ENCODE peak calls at places on chromosomes 6 and 20, in four cellular contexts. A is gastrocnemius medialis, Z is RWPE1, B is astrocyte of the cerebellum. T is an unnamed sample.

GRCh38 chr6:4693158-4693557 is 83.0 kb upstream of the CDYL start:
- DNase-seq in A (no peak), B (no peak), Z (no peak), T (no peak)

GRCh38 chr20:53316221-53316937 is 277.3 kb downstream of the ZNF217 start:
- DNase-seq in B (no peak), Z (no peak), A (no peak), T (no peak)

GRCh38 chr6:143746202-143747119 is 68.7 kb downstream of the PHACTR2 start:
- DNase-seq in A (no peak), Z (no peak), B (no peak), T (no peak)

GRCh38 chr6:155103816-155104366 is 108.8 kb downstream of the TIAM2 start:
- DNase-seq in Z (no peak), B (no peak), A (no peak), T (no peak)

GRCh38 chr6:62283828-62284411 is 2.1 kb downstream of the KHDRBS2 start:
- DNase-seq in A (no peak), B (no peak), Z (no peak), T (peak; percentile 4)

GRCh38 chr6:37020426-37021211 is 15.2 kb downstream of the FGD2 start:
- DNase-seq in Z (no peak), B (no peak), A (no peak), T (no peak)

GRCh38 chr6:169162968-169163903 is 90.4 kb downstream of the THBS2 start:
- DNase-seq in A (no peak), Z (peak; percentile 98), B (no peak), T (peak; percentile 44)

GRCh38 chr6:13522639-13523038 is 35.2 kb upstream of the GFOD1 start:
- DNase-seq in Z (peak; percentile 84), A (no peak), B (peak; percentile 8), T (no peak)

GRCh38 chr6:149473080-149474052 is 11.4 kb downstream of the ZC3H12D start:
- DNase-seq in A (no peak), B (no peak), Z (no peak), T (no peak)

GRCh38 chr6:83976871-83977270 is 56.7 kb upstream of the MRAP2 start:
- DNase-seq in B (no peak), A (no peak), Z (peak; percentile 6), T (no peak)

GRCh38 chr20:12670292-12670691 is 338.5 kb upstream of the SPTLC3 start:
- DNase-seq in A (no peak), Z (no peak), B (no peak), T (no peak)

GRCh38 chr6:159969921-159970320 is 1.0 kb downstream of the IGF2R start:
- DNase-seq in A (peak; percentile 67), B (no peak), Z (peak; percentile 73), T (peak; percentile 58)

GRCh38 chr20:37361336-37361735 is 15.4 kb downstream of the SRC start:
- DNase-seq in A (no peak), Z (no peak), B (no peak), T (no peak)

GRCh38 chr6:169312658-169313346 is 59.2 kb upstream of the THBS2 start:
- DNase-seq in B (no peak), A (peak; percentile 42), Z (no peak), T (no peak)

GRCh38 chr6:35496036-35496850 is 636 bp downstream of the TEAD3 start:
- DNase-seq in B (no peak), Z (peak; percentile 53), A (no peak), T (peak; percentile 47)

GRCh38 chr6:36444470-36444869 is 1.7 kb downstream of the KCTD20 start:
- DNase-seq in A (no peak), Z (peak; percentile 31), B (peak; percentile 67), T (no peak)

GRCh38 chr20:39778847-39779641 is 816.9 kb downstream of the DHX35 start:
- DNase-seq in A (no peak), B (peak; percentile 41), Z (no peak), T (no peak)

GRCh38 chr20:49570828-49571552 is 3.1 kb upstream of the PTGIS start:
- DNase-seq in A (no peak), B (no peak), Z (no peak), T (no peak)

GRCh38 chr6:18595774-18596528 is 208.8 kb downstream of the RNF144B start:
- DNase-seq in Z (peak; percentile 51), B (peak; percentile 54), A (peak; percentile 25), T (peak; percentile 55)

GRCh38 chr6:43376551-43376981 is 7.1 kb upstream of the ZNF318 start:
- DNase-seq in Z (no peak), B (no peak), A (no peak), T (no peak)

GRCh38 chr6:127201321-127201720 is 65.3 kb upstream of the RNF146 start:
- DNase-seq in B (no peak), A (no peak), Z (peak; percentile 12), T (peak; percentile 10)

GRCh38 chr20:10648651-10649050 is 25.1 kb downstream of the JAG1 start:
- DNase-seq in Z (no peak), A (no peak), B (peak; percentile 82), T (no peak)

GRCh38 chr20:63687419-63688233 is 8.8 kb upstream of the TNFRSF6B start:
- DNase-seq in B (no peak), Z (no peak), A (no peak), T (no peak)

GRCh38 chr20:22466447-22467171 is 117.8 kb downstream of the FOXA2 start:
- DNase-seq in A (no peak), Z (no peak), B (no peak), T (no peak)

GRCh38 chr6:142943746-142944125 is 1.2 kb downstream of the HIVEP2 start:
- DNase-seq in A (no peak), B (no peak), Z (no peak), T (peak; percentile 2)

GRCh38 chr6:56370127-56370540 is 122.8 kb upstream of the COL21A1 start:
- DNase-seq in Z (peak; percentile 77), A (peak; percentile 45), B (no peak), T (peak; percentile 74)

GRCh38 chr6:138308728-138309110 is 69.0 kb upstream of the SMIM28 start:
- DNase-seq in A (no peak), Z (no peak), B (no peak), T (no peak)

GRCh38 chr20:36920334-36920730 is 31.2 kb downstream of the SAMHD1 start:
- DNase-seq in B (no peak), Z (no peak), A (no peak), T (no peak)

GRCh38 chr6:111230351-111231077 is 143.2 kb downstream of the SLC16A10 start:
- DNase-seq in B (no peak), A (no peak), Z (peak; percentile 31), T (no peak)

GRCh38 chr6:105900120-105900937 is 185.8 kb upstream of the PRDM1 start:
- DNase-seq in Z (no peak), A (no peak), B (no peak), T (no peak)

GRCh38 chr6:105901583-105901982 is 184.6 kb upstream of the PRDM1 start:
- DNase-seq in A (no peak), B (no peak), Z (no peak), T (no peak)

GRCh38 chr6:105897131-105897530 is 189.0 kb upstream of the PRDM1 start:
- DNase-seq in B (no peak), A (no peak), Z (no peak), T (no peak)

GRCh38 chr6:105898286-105898685 is 187.8 kb upstream of the PRDM1 start:
- DNase-seq in B (peak; percentile 65), A (no peak), Z (no peak), T (no peak)

DNA sequence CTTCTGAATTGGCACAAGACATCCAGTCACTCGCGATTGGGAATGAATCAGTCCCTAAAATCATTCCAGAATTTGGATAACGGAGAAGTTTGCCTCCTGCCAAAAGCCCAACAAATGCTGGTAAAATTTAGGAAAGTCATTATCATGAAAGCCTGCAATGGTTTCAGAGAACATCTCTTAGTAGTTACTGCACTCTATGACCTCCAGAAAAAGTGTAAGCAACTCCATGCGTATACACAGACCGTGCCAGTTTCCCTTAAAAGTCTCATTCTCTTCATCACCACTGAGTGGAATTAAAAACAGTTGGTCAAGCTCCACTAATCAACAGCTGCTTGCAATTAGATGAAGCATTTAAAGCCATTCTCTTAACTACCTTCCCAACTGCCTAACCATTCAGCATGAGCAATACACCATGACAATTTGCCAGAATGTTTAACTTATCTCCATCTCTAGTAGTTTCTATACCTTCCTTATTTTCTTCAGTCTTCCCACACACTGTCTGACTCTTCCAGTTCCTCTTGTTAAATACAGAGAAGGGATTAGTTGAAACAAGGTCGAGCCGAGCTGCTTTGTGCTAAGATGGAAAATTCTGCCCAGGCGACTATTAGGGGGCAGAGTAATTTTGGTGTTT is 183.6 kb upstream of the PRDM1 start:
- DNase-seq in Z (no peak), A (no peak), B (no peak), T (no peak)
- TF ChIP-seq CTCF in Z (no peak), A (no peak), B (no peak), T (no peak)

DNA sequence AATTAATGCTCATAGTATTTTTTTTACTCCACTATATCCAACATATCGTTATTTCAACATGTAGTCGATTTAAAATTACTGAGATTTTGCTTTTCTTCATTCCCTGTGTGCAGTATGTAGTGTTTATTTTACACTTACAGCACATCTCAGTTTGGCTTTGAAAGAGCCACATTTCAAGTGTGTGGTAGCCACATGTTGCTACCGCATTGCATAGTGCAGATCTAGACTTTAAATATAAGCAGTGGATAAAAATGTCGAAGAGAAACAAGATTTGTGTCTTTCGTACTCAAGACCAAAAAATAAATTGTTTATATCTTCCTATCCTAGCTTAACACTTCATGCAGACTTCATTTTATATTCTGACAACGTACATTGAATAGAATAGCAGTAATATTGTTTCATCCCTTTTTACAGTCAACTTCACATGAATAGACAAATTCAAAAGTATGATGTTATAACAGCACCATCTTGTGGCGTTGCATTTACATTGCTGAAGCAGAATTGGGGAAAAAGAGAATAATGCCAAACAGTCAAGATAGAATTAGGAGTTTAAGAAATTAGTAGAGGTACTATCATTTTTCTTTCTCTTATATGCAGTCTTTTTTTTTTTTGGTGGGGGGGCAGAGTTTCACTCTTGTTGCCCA is 29.9 kb downstream of the FBXO5 start:
- DNase-seq in B (peak; percentile 20), Z (peak; percentile 38), A (no peak), T (no peak)
- TF ChIP-seq CTCF in B (peak; percentile 42), Z (peak; percentile 63), A (no peak), T (peak; percentile 13)

DNA sequence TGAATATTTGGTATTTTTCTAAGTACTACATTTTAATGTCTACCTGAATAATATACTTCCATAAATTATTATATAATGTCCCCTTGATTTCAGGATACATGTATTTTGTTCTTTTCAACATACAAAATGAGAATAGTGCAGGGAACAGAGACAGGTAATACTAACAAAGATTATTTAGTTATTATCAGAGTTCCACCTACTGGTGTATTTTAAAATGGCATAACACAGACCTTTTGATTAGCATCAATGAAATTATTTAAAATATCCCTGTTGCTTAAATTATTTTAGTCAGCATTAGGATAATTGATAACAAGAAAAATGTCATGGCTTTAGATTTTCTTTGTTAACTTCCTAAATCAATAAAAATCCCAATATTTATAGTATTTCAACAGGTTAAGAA is 184.0 kb downstream of the PRDM13 start:
- DNase-seq in B (no peak), A (no peak), Z (peak; percentile 4), T (no peak)
- TF ChIP-seq CTCF in B (no peak), A (no peak), Z (peak; percentile 30), T (peak; percentile 26)

DNA sequence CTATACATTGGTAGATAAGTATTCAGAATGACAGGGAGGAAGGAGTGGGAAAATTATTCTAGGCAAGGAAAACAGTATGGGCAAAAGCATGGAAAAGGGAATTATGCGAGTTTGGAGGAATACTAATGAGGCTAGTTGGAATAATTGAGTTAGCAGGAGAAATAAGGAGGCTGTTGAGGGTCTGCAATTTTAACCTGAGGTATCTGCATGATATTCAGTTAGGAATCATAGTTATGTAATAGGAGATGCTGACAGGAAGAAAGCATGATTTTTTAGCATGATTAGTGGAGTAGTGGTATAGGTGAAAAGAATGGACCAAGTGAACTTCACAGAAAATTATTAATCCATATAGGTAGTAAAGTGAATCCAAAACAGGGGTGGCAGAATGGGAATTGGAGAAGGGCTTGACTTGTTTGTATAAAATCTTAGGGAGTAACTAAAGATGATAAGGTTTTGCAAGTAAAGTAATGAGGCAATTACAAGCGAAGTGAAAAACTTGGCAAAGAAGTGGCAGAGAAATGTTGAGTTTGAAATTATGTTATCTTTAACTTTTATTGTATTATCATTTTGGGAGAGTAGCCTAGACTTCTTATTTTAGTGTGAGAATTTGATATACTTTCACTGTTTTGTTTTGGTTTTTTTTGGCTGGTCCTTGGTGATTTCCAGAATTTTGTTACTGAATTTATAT is 5.7 kb downstream of the STXBP5 start:
- DNase-seq in A (no peak), B (no peak), Z (no peak), T (no peak)
- TF ChIP-seq CTCF in A (no peak), B (no peak), Z (no peak), T (no peak)

T was measured in Calu3.